ENCODE peak calls at places on chromosomes 12 and 14, in ten cellular contexts. Z is heart left ventricle, P is AG04450, X is tibial artery, N is brain microvascular endothelial cell, H is neuronal stem cell, R is body of pancreas, C is right cardiac atrium, U is heart right ventricle, Q is breast epithelium. Y is an unnamed sample. For H3K27me3, the result is how much of the 10 kb centered on the place peaks cover.

GRCh38 chr12:102950107-102950949 is 7.1 kb upstream of the ASCL1 start:
- DNase-seq in C (no peak), R (peak), Q (no peak), P (no peak), Z (no peak), X (no peak), U (no peak), H (no peak), N (no peak), Y (no peak)

GRCh38 chr12:24913130-24913529 is 35.8 kb downstream of the BCAT1 start:
- DNase-seq in H (no peak), C (no peak), P (no peak), Q (no peak), R (no peak), Z (no peak), N (no peak), X (no peak), U (no peak), Y (no peak)

GRCh38 chr14:52400846-52401245 is 86.7 kb downstream of the PTGER2 start:
- DNase-seq in Z (no peak), Q (no peak), H (no peak), R (no peak), U (no peak), N (no peak), P (no peak), C (no peak), X (no peak), Y (peak)

GRCh38 chr12:110639336-110640178 is 25.6 kb downstream of the TCTN1 start:
- DNase-seq in N (peak), Q (no peak), P (peak), H (no peak), X (no peak), U (no peak), C (no peak), Z (no peak), R (no peak), Y (no peak)

GRCh38 chr12:130938186-130938585 is 15.5 kb upstream of the ADGRD1 start:
- DNase-seq in X (no peak), Z (no peak), U (no peak), N (no peak), R (no peak), P (no peak), H (no peak), C (no peak), Q (no peak), Y (no peak)

GRCh38 chr14:74840603-74841030 is 35.3 kb downstream of the PROX2 start:
- DNase-seq in H (no peak), Z (no peak), U (no peak), P (no peak), X (no peak), R (no peak), C (no peak), Q (no peak), N (no peak), Y (no peak)

GRCh38 chr12:3725267-3726115 is 27.4 kb downstream of the CRACR2A start:
- DNase-seq in P (no peak), X (no peak), C (no peak), N (no peak), H (no peak), Z (peak), R (no peak), U (no peak), Q (no peak), Y (no peak)

GRCh38 chr14:54713364-54713763 is 146.4 kb downstream of the SAMD4A start:
- DNase-seq in C (no peak), R (no peak), Z (no peak), P (no peak), X (no peak), Q (no peak), H (no peak), U (no peak), N (no peak), Y (no peak)

GRCh38 chr12:85363382-85364190 is 83.6 kb downstream of the ALX1 start:
- DNase-seq in N (peak), X (no peak), H (no peak), U (peak), Q (no peak), Z (no peak), R (no peak), C (no peak), P (no peak), Y (no peak)

GRCh38 chr14:76328457-76329137 is 47.3 kb upstream of the ESRRB start:
- DNase-seq in H (no peak), P (no peak), X (no peak), U (no peak), R (no peak), C (no peak), N (no peak), Q (no peak), Z (no peak), Y (no peak)

GRCh38 chr12:93135286-93136239 is 206.5 kb upstream of the EEA1 start:
- DNase-seq in H (no peak), R (no peak), X (no peak), Z (no peak), Q (no peak), P (no peak), U (no peak), N (no peak), C (no peak), Y (no peak)

GRCh38 chr12:48067250-48067938 is 38.5 kb downstream of the SENP1 start:
- DNase-seq in Q (no peak), U (no peak), X (no peak), H (no peak), P (no peak), Z (no peak), C (no peak), R (no peak), N (no peak), Y (no peak)

GRCh38 chr12:80269953-80270552 is 170.7 kb downstream of the OTOGL start:
- DNase-seq in N (peak), P (peak), Z (no peak), R (no peak), Q (no peak), H (peak), U (peak), C (no peak), X (no peak), Y (no peak)

GRCh38 chr12:75735853-75736252 is 224.4 kb upstream of the KRR1 start:
- DNase-seq in X (no peak), U (no peak), Q (peak), C (no peak), R (peak), H (no peak), N (no peak), Z (no peak), P (no peak), Y (no peak)

GRCh38 chr14:103503296-103503695 is 19.3 kb downstream of the CKB start:
- DNase-seq in N (no peak), P (no peak), H (no peak), Q (no peak), U (no peak), R (no peak), C (no peak), X (no peak), Z (no peak), Y (no peak)

GRCh38 chr12:108640802-108641445 is 7.2 kb upstream of the SELPLG start:
- DNase-seq in X (peak), N (peak), Z (peak), C (peak), R (peak), P (no peak), Q (no peak), U (no peak), H (no peak), Y (no peak)

GRCh38 chr14:102593841-102594170 is 1.4 kb downstream of the RCOR1 start:
- DNase-seq in N (no peak), P (no peak), C (no peak), Z (no peak), H (no peak), R (no peak), Q (no peak), U (no peak), X (no peak), Y (no peak)

GRCh38 chr12:40587416-40587815 is 104.8 kb upstream of the CNTN1 start:
- DNase-seq in R (no peak), H (no peak), N (no peak), U (no peak), C (no peak), Q (no peak), P (no peak), Z (no peak), X (no peak), Y (no peak)

GRCh38 chr14:69570836-69571330 is 3.8 kb downstream of the CCDC177 start:
- DNase-seq in Q (no peak), U (no peak), C (no peak), Z (no peak), R (no peak), N (no peak), H (no peak), P (no peak), X (no peak), Y (no peak)

GRCh38 chr12:91986084-91986483 is 159.6 kb downstream of the BTG1 start:
- DNase-seq in U (no peak), Q (peak), X (no peak), P (no peak), N (no peak), H (peak), C (no peak), R (no peak), Z (no peak), Y (no peak)

GRCh38 chr12:111349748-111350520 is 19.0 kb downstream of the PHETA1 start:
- DNase-seq in U (no peak), X (no peak), Z (no peak), C (no peak), Q (no peak), P (no peak), H (no peak), N (no peak), R (no peak), Y (no peak)

GRCh38 chr12:120413901-120414695 is 23.8 kb upstream of the COX6A1 start:
- DNase-seq in R (peak), H (peak), C (no peak), N (no peak), U (peak), X (no peak), Q (no peak), Z (peak), P (no peak), Y (no peak)

GRCh38 chr12:87259405-87259804 is 769.8 kb downstream of the C12orf50 start:
- DNase-seq in R (no peak), N (no peak), P (no peak), H (no peak), C (no peak), U (no peak), X (no peak), Q (no peak), Z (no peak), Y (no peak)

GRCh38 chr12:42145552-42146215 is 1.0 kb upstream of the GXYLT1 start:
- DNase-seq in H (peak), R (no peak), N (no peak), X (no peak), C (no peak), U (no peak), P (no peak), Z (no peak), Q (no peak), Y (no peak)

GRCh38 chr14:53411110-53411509 is 258.0 kb upstream of the DDHD1 start:
- DNase-seq in H (no peak), R (no peak), Q (no peak), P (peak), N (peak), U (no peak), C (no peak), X (no peak), Z (peak), Y (no peak)

GRCh38 chr14:100656996-100657395 is 69.7 kb upstream of the DLK1 start:
- DNase-seq in N (no peak), C (no peak), R (no peak), X (no peak), Q (no peak), H (no peak), P (no peak), U (no peak), Z (no peak), Y (no peak)

GRCh38 chr12:11949738-11950403 is 120.9 kb upstream of the BCL2L14 start:
- DNase-seq in N (no peak), Z (no peak), R (peak), C (no peak), H (no peak), P (no peak), X (no peak), Q (peak), U (no peak), Y (no peak)

GRCh38 chr14:64628940-64629403 is 75.3 kb upstream of the PLEKHG3 start:
- DNase-seq in R (no peak), Z (no peak), X (no peak), N (peak), P (peak), H (no peak), U (no peak), Q (no peak), C (no peak), Y (no peak)

DNA sequence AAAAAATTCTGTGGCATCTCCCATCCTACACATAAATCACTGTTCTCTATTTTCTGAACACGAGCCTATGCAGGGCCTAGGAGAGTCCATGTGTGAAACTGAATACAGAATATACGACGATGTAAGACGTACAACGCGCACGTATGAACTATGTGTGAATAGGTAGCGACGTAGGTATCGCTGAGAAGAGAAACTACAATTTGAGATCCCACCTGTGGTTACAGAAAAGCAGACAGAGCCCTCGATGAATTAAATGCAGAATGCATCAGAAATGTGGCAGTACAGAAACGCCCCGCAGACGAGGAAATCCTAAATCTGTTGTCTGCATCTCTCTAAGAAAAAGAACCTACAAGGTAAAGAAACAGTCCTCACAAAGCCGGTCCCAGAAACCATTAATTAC is 12.7 kb downstream of the BCL11B start:
- DNase-seq in R (no peak), X (no peak), N (no peak), P (no peak), Q (no peak), H (no peak), Z (no peak), C (no peak), U (no peak), Y (peak)
- H3K4me3 ChIP-seq in R (no peak), X (no peak), N (no peak), P (no peak), Q (no peak), H (no peak), Z (no peak), C (no peak), U (no peak), Y (peak)

GRCh38 chr12:15443050-15443449 is 120.7 kb downstream of the PTPRO start:
- DNase-seq in Q (no peak), P (no peak), N (no peak), X (no peak), Z (no peak), R (no peak), U (no peak), C (no peak), H (no peak), Y (no peak)
- H3K27ac ChIP-seq in Q (no peak), P (no peak), N (no peak), X (no peak), Z (no peak), R (no peak), U (no peak), C (no peak), H (no peak), Y (no peak)

DNA sequence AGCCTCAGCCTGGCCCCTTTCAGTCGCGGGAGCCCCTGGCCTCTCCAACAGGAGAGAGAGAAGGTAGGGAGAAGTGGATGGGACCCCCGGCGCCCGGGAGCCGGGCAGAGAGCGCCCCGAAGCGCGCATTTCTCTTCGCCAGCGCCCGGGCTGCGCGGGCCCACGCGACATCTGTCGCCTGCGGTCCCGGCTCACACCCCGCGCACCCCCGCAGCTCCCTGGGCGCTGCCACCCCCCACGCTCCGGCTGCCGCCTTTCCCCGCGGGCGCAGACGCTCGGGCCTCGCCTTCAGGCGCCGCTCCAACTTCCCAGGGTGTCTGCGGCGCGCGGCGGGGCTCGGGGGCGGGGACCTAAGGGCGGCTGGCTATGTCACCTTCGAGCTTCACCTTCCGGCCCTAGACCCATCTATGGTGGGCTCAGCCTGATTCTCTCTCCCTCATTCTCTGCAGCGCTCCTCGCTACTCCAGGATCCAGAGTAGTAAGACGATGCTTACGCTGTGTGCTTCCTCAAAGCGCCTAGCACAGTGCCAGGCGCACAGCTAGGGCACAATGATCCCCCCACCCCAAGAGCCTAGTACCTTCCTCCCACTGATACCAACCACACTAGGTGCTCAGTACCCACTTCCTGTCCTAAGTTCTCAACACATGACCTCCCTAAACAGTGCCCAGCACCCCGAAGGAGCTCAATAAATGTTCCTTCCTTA is 1.6 kb downstream of the HRK start:
- DNase-seq in R (no peak), N (no peak), P (no peak), U (no peak), C (no peak), Q (no peak), H (no peak), X (no peak), Z (no peak), Y (no peak)
- H3K27me3 ChIP-seq in R (under half), N (half or more), P (half or more), U (half or more), C (under half), Q (under half), H (half or more), X (under half), Z (under half), Y (under half)

GRCh38 chr14:23364164-23364571 is 804 bp downstream of the EFS start:
- DNase-seq in P (no peak), U (no peak), N (no peak), C (peak), X (peak), R (no peak), Z (no peak), H (peak), Q (peak), Y (no peak)
- H3K4me3 ChIP-seq in P (peak), U (peak), N (peak), C (peak), X (peak), R (no peak), Z (peak), H (peak), Q (peak), Y (no peak)

DNA sequence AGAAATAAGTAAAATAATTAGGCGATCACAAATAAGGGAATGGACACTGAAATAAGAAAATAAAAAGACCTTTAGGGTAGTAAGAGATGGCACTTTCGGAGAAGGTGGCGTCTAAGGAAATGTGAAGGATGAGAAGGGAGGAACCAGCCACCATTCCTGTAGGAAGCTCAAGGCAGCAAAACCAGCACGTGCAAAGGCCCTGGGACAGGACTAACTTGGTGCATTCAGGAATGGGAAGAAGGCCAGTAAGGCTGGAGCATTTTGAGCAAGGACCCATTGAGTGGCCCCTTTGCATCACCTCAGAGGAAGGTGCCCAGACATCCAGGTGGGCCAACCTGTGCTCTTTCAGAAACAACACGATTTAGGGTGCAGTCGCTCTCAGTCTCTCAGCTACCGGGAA is 738 bp upstream of the VPS37B start:
- DNase-seq in H (no peak), U (no peak), C (no peak), N (no peak), R (no peak), X (no peak), Z (no peak), P (no peak), Q (no peak), Y (no peak)
- H3K27ac ChIP-seq in H (no peak), U (peak), C (no peak), N (no peak), R (peak), X (peak), Z (peak), P (no peak), Q (peak), Y (peak)

DNA sequence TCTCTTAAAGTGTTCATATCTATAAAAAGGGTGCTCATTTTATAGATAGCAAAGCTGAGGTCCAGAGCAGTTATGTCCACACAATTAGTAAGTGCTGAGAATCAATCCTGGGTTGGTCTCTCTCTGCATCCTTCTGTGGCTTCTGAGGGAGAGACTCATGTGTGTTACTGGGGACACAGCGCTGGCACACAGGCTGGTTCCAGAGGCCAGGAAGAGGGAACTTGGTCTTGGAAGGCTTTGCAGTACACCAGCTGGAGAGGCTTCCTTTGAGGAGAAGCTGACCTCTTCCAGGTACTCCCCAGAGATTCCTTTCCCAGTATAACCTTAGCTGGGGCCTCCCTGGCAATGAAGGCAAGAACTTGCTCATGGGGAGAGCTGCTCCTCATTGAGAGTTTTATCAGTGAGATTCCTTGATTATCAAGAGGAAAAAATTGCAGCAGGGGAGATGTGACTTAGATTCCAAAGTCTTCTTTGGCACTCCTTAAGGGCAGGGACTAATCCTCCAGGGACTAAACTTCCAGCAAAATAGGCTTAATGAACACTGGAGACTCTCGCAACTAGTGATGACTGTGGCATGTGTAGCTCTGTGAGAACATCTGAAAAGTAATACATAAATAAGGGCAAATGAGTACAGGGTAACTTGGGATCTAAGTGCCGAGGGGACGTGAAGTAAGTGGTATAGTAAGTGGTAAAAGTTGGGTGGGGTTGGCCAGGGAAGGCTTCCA is 13.9 kb upstream of the KRT80 start:
- DNase-seq in C (no peak), H (no peak), U (no peak), R (peak), P (no peak), Z (no peak), N (no peak), X (peak), Q (no peak), Y (no peak)
- H3K27me3 ChIP-seq in C (under half), H (under half), U (under half), R (under half), P (under half), Z (under half), N (under half), X (under half), Q (under half), Y (under half)

DNA sequence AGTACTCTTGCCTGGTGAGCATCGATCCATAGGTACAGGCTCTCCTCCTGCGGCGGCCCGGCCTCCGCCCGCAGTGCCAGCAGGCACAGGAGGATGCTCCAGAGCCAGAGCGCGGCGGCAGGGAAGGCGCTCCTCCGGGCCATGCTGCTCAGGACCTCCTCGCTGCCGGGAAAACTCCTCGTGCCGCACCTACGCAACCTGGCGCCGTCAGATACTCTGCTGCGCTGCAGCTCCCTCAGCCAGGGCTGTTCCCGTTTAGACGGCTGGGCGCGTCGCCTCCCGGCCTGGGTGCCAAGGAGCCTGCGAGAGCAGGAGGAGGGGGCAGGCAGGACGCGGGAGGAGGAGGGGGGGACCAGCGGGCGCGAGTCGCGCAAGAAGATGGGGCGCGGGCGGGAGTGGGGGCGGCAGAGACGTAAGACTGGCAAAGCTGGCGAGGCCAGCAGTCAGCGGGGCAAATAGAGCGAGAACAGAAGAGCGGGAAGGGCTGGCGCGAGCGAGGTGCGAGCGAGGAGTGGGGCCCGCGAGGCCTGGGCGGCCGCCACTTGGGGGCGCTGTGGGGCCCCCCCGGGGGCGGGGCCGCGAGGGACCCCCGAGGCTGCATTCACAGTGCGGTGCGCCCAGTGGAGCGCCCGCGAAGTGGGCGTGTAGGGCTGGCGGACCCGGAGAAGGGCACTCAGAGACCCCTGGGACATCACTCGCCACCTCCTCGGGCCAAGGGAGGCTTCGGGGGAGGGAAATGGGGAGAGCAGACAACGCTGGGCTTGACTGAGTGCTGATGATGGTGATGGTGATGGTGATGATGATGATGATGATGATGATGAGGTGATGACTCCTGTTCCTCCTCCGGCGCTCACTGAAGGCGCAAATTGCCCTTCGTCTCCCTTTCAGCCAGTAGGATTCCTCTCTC is at the start of gene WIF1:
- DNase-seq in R (peak), Q (peak), C (peak), H (peak), P (no peak), Z (peak), X (no peak), N (no peak), U (no peak), Y (peak)
- H3K4me3 ChIP-seq in R (no peak), Q (peak), C (peak), H (peak), P (peak), Z (peak), X (peak), N (peak), U (no peak), Y (peak)